ENCODE peak calls at places on chromosomes 5 and 9, in ten cellular contexts. One of them, this sample, is unnamed.

GRCh38 chr9:65400886-65401285 is 115.9 kb upstream of the FOXD4L5 start:
- DNase-seq in transverse colon: no peak
- DNase-seq in H54: no peak
- DNase-seq in stomach: no peak
- DNase-seq in IMR-90: no peak
- DNase-seq in endothelial cell of umbilical vein: no peak
- DNase-seq in tibial nerve: no peak
- DNase-seq in body of pancreas: no peak
- DNase-seq in heart left ventricle: no peak
- DNase-seq in NB4: no peak
- DNase-seq in this sample: no peak

GRCh38 chr9:134709512-134710270 is 68.1 kb downstream of the COL5A1 start:
- DNase-seq in transverse colon: no peak
- DNase-seq in H54: peak
- DNase-seq in stomach: no peak
- DNase-seq in IMR-90: peak
- DNase-seq in endothelial cell of umbilical vein: no peak
- DNase-seq in tibial nerve: no peak
- DNase-seq in body of pancreas: no peak
- DNase-seq in heart left ventricle: peak
- DNase-seq in NB4: no peak
- DNase-seq in this sample: no peak

GRCh38 chr5:144815131-144815530 is 644.5 kb downstream of the KCTD16 start:
- DNase-seq in transverse colon: no peak
- DNase-seq in H54: no peak
- DNase-seq in stomach: no peak
- DNase-seq in IMR-90: no peak
- DNase-seq in endothelial cell of umbilical vein: no peak
- DNase-seq in tibial nerve: no peak
- DNase-seq in body of pancreas: no peak
- DNase-seq in heart left ventricle: no peak
- DNase-seq in NB4: no peak
- DNase-seq in this sample: no peak

GRCh38 chr5:126656397-126657007 is 55.8 kb downstream of the PHAX start:
- DNase-seq in transverse colon: no peak
- DNase-seq in H54: peak
- DNase-seq in stomach: no peak
- DNase-seq in IMR-90: peak
- DNase-seq in endothelial cell of umbilical vein: peak
- DNase-seq in tibial nerve: no peak
- DNase-seq in body of pancreas: no peak
- DNase-seq in heart left ventricle: no peak
- DNase-seq in NB4: peak
- DNase-seq in this sample: peak

GRCh38 chr9:95182854-95183563 is 134.5 kb downstream of the FANCC start:
- DNase-seq in transverse colon: no peak
- DNase-seq in H54: no peak
- DNase-seq in stomach: no peak
- DNase-seq in IMR-90: no peak
- DNase-seq in endothelial cell of umbilical vein: no peak
- DNase-seq in tibial nerve: no peak
- DNase-seq in body of pancreas: peak
- DNase-seq in heart left ventricle: no peak
- DNase-seq in NB4: no peak
- DNase-seq in this sample: no peak

GRCh38 chr9:124454791-124455443 is 4.7 kb downstream of the ADGRD2 start:
- DNase-seq in transverse colon: no peak
- DNase-seq in H54: no peak
- DNase-seq in stomach: no peak
- DNase-seq in IMR-90: no peak
- DNase-seq in endothelial cell of umbilical vein: no peak
- DNase-seq in tibial nerve: no peak
- DNase-seq in body of pancreas: no peak
- DNase-seq in heart left ventricle: no peak
- DNase-seq in NB4: no peak
- DNase-seq in this sample: no peak

GRCh38 chr5:10030219-10030831 is 219.4 kb downstream of the ATPSCKMT start:
- DNase-seq in transverse colon: peak
- DNase-seq in H54: no peak
- DNase-seq in stomach: no peak
- DNase-seq in IMR-90: peak
- DNase-seq in endothelial cell of umbilical vein: no peak
- DNase-seq in tibial nerve: no peak
- DNase-seq in body of pancreas: no peak
- DNase-seq in heart left ventricle: no peak
- DNase-seq in NB4: peak
- DNase-seq in this sample: peak

GRCh38 chr9:126953089-126953809 is 38.7 kb downstream of the RALGPS1 start:
- DNase-seq in transverse colon: no peak
- DNase-seq in H54: no peak
- DNase-seq in stomach: no peak
- DNase-seq in IMR-90: peak
- DNase-seq in endothelial cell of umbilical vein: no peak
- DNase-seq in tibial nerve: no peak
- DNase-seq in body of pancreas: no peak
- DNase-seq in heart left ventricle: no peak
- DNase-seq in NB4: no peak
- DNase-seq in this sample: no peak

GRCh38 chr9:16869140-16869903 is 1.1 kb downstream of the BNC2 start:
- DNase-seq in transverse colon: peak
- DNase-seq in H54: no peak
- DNase-seq in stomach: no peak
- DNase-seq in IMR-90: peak
- DNase-seq in endothelial cell of umbilical vein: no peak
- DNase-seq in tibial nerve: no peak
- DNase-seq in body of pancreas: no peak
- DNase-seq in heart left ventricle: peak
- DNase-seq in NB4: peak
- DNase-seq in this sample: no peak

GRCh38 chr9:16869961-16870605 is 387 bp downstream of the BNC2 start:
- DNase-seq in transverse colon: peak
- DNase-seq in H54: no peak
- DNase-seq in stomach: no peak
- DNase-seq in IMR-90: peak
- DNase-seq in endothelial cell of umbilical vein: peak
- DNase-seq in tibial nerve: no peak
- DNase-seq in body of pancreas: no peak
- DNase-seq in heart left ventricle: peak
- DNase-seq in NB4: peak
- DNase-seq in this sample: no peak

GRCh38 chr9:16873131-16873787 is 2.8 kb upstream of the BNC2 start:
- DNase-seq in transverse colon: no peak
- DNase-seq in H54: no peak
- DNase-seq in stomach: no peak
- DNase-seq in IMR-90: peak
- DNase-seq in endothelial cell of umbilical vein: no peak
- DNase-seq in tibial nerve: no peak
- DNase-seq in body of pancreas: no peak
- DNase-seq in heart left ventricle: no peak
- DNase-seq in NB4: no peak
- DNase-seq in this sample: no peak

GRCh38 chr9:16870606-16871357 is at the start of gene BNC2:
- DNase-seq in transverse colon: peak
- DNase-seq in H54: peak
- DNase-seq in stomach: no peak
- DNase-seq in IMR-90: peak
- DNase-seq in endothelial cell of umbilical vein: peak
- DNase-seq in tibial nerve: no peak
- DNase-seq in body of pancreas: no peak
- DNase-seq in heart left ventricle: peak
- DNase-seq in NB4: peak
- DNase-seq in this sample: no peak

DNA sequence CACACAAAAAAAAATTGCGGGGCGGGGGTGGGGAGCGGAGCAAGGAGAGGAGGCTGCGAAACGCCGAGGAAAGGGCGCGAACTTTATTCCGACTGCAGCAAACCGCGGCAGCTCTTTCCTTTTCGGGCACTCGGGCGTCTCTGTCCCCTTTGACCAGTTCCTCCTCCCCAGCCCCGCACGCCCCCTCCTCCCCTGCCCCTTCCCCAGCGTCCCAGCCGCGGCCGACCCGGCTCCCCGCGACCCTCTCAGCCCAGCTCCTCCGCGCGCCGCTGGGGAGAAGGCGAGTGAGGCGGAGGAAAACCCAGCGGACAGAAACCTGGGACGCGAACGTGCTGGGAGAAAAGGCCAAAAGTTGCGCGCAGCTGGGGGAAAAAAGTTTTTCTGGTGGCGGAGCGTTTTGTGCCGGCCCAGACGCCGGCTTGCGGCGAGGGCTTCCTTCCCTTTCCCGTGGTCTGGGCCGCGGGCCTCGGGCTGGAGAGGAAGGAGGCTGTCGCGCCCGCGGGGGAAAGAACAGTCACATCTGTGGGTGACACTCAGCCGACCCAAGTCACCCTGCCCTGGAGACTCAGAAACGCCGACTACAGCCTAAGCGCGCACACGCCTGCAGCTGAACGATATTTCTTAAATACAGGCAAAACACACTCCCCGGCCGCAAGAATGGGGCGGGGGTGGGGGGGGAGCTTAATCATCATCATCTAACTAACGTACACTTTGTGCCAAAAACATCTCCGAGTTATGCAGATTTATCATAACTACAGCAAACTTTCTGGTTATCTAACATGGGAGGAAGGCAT is 1.1 kb upstream of the BNC2 start:
- DNase-seq in transverse colon: peak
- DNase-seq in H54: peak
- DNase-seq in stomach: peak
- DNase-seq in IMR-90: peak
- DNase-seq in endothelial cell of umbilical vein: peak
- DNase-seq in tibial nerve: peak
- DNase-seq in body of pancreas: peak
- DNase-seq in heart left ventricle: peak
- DNase-seq in NB4: peak
- DNase-seq in this sample: no peak
- TF ChIP-seq POLR2A in transverse colon: no peak
- TF ChIP-seq POLR2A in H54: no peak
- TF ChIP-seq POLR2A in stomach: no peak
- TF ChIP-seq POLR2A in IMR-90: peak
- TF ChIP-seq POLR2A in endothelial cell of umbilical vein: no peak
- TF ChIP-seq POLR2A in tibial nerve: peak
- TF ChIP-seq POLR2A in body of pancreas: no peak
- TF ChIP-seq POLR2A in heart left ventricle: no peak
- TF ChIP-seq POLR2A in NB4: peak
- TF ChIP-seq POLR2A in this sample: no peak

GRCh38 chr9:83979812-83980394 is at the start of gene HNRNPK:
- DNase-seq in transverse colon: peak
- DNase-seq in H54: peak
- DNase-seq in stomach: peak
- DNase-seq in IMR-90: peak
- DNase-seq in endothelial cell of umbilical vein: peak
- DNase-seq in tibial nerve: peak
- DNase-seq in body of pancreas: peak
- DNase-seq in heart left ventricle: peak
- DNase-seq in NB4: peak
- DNase-seq in this sample: peak
- TF ChIP-seq POLR2A in transverse colon: no peak
- TF ChIP-seq POLR2A in H54: peak
- TF ChIP-seq POLR2A in stomach: peak
- TF ChIP-seq POLR2A in IMR-90: peak
- TF ChIP-seq POLR2A in endothelial cell of umbilical vein: no peak
- TF ChIP-seq POLR2A in tibial nerve: peak
- TF ChIP-seq POLR2A in body of pancreas: no peak
- TF ChIP-seq POLR2A in heart left ventricle: no peak
- TF ChIP-seq POLR2A in NB4: no peak
- TF ChIP-seq POLR2A in this sample: no peak

DNA sequence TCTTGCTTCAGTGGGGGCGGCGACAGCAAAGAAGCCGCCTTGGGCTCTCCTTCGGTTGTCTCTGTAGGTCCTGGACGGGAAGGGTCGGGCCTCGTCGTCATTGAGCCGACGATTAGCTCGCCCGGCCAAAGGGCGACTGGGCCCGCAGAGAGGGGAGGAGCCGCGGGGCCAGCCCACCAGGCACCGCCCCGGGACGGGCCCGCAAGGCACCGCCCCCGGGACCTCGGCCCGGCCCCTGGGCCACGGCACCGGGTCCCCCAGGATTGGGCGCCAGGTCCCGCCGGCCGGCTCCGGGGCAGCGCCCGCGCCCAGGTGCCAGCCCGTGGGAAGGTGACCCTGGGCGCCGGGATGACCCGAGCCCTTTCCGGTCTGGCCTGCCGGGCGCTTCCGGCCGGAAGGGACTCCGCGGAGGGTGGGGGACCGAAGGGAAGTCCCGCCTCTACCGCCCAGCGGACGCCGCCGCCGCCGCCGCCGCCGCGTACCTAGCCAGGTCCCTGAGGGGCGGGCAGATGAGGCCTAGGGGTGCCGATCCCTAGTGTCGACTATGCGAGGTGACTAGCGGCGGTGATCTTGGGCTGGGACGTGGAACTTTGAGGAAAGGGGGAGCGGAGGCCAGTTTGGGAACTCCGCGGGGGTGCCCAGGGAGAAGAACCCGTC is at the start of the genes GBA2 and RGP1:
- DNase-seq in transverse colon: peak
- DNase-seq in H54: peak
- DNase-seq in stomach: peak
- DNase-seq in IMR-90: peak
- DNase-seq in endothelial cell of umbilical vein: peak
- DNase-seq in tibial nerve: peak
- DNase-seq in body of pancreas: peak
- DNase-seq in heart left ventricle: peak
- DNase-seq in NB4: peak
- DNase-seq in this sample: peak
- TF ChIP-seq POLR2A in transverse colon: peak
- TF ChIP-seq POLR2A in H54: peak
- TF ChIP-seq POLR2A in stomach: no peak
- TF ChIP-seq POLR2A in IMR-90: peak
- TF ChIP-seq POLR2A in endothelial cell of umbilical vein: peak
- TF ChIP-seq POLR2A in tibial nerve: no peak
- TF ChIP-seq POLR2A in body of pancreas: peak
- TF ChIP-seq POLR2A in heart left ventricle: peak
- TF ChIP-seq POLR2A in NB4: peak
- TF ChIP-seq POLR2A in this sample: peak

DNA sequence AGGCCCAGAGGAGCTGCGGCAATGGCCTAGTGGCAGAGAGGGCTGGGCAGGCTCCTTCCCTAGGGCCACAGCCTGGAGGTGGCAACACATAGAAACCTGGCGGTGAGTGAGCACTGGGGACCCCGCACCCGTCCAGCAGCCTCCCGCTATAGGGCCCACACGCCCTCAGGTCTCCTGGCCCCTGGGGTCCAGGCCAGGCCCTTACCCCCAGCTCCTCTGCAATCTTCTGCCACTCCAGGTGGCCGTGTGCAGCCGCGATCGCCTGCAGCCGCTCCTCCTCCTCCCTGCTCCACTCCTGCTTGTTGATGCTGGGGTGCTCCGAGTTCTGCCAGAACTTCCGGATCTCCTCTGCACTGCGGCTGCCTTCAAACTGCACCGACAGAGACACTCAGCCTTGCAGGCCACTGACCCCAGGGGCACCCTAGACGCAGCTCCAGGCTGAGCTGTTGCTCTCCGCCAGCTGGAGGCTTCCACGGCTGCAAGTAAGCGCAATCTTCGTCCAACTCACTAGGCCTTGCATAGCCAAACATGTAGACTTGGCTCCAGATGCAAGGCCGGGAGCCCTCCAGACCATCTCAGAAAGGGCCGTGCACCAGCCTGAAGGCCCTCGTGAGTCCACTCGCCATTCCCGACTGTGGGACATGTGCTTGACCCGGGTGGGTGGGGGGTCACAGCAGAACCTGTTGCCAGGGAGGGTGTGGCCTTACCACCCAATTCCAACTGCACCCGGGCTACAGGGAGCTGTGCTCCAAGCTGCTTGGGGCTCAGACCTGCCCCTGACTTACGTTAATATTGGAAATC is 8.0 kb downstream of the SNAPC4 start:
- DNase-seq in transverse colon: no peak
- DNase-seq in H54: no peak
- DNase-seq in stomach: no peak
- DNase-seq in IMR-90: no peak
- DNase-seq in endothelial cell of umbilical vein: no peak
- DNase-seq in tibial nerve: no peak
- DNase-seq in body of pancreas: no peak
- DNase-seq in heart left ventricle: no peak
- DNase-seq in NB4: no peak
- DNase-seq in this sample: no peak
- TF ChIP-seq POLR2A in transverse colon: no peak
- TF ChIP-seq POLR2A in H54: no peak
- TF ChIP-seq POLR2A in stomach: no peak
- TF ChIP-seq POLR2A in IMR-90: no peak
- TF ChIP-seq POLR2A in endothelial cell of umbilical vein: no peak
- TF ChIP-seq POLR2A in tibial nerve: no peak
- TF ChIP-seq POLR2A in body of pancreas: no peak
- TF ChIP-seq POLR2A in heart left ventricle: no peak
- TF ChIP-seq POLR2A in NB4: no peak
- TF ChIP-seq POLR2A in this sample: no peak